ENCODE peak calls at places on chromosomes 2 and 18, in seven cellular contexts. K is astrocyte; I is CD8-positive, alpha-beta T cell; F is spleen; P is stomach; J is upper lobe of right lung; O is kidney. Y is an unnamed sample. For H3K4me1, the result is how much of the 10 kb centered on the place peaks cover.

GRCh38 chr2:26172189-26172865 is 561 bp upstream of the GAREM2 start:
- DNase-seq in F (no peak), I (no peak), K (no peak), O (no peak), J (no peak), P (no peak), Y (no peak)

GRCh38 chr2:97693476-97693875 is 19.9 kb upstream of the ZAP70 start:
- DNase-seq in O (no peak), P (no peak), I (peak), J (no peak), F (no peak), K (no peak), Y (no peak)

GRCh38 chr2:238720232-238720672 is 127.6 kb upstream of the TWIST2 start:
- DNase-seq in O (peak), J (peak), K (no peak), P (peak), F (no peak), I (no peak), Y (no peak)

GRCh38 chr18:13258792-13259385 is 40.3 kb downstream of the LDLRAD4 start:
- DNase-seq in P (no peak), J (peak), I (no peak), O (no peak), K (no peak), F (no peak), Y (no peak)

GRCh38 chr2:109702250-109702985 is 88.3 kb downstream of the SOWAHC start:
- DNase-seq in O (no peak), P (no peak), F (no peak), J (no peak), I (no peak), K (peak), Y (no peak)

GRCh38 chr2:168594778-168595177 is 138.7 kb downstream of the CERS6 start:
- DNase-seq in K (no peak), P (no peak), J (no peak), O (no peak), F (no peak), I (no peak), Y (no peak)

GRCh38 chr2:239105234-239105633 is 257.3 kb downstream of the TWIST2 start:
- DNase-seq in F (no peak), J (no peak), I (no peak), P (no peak), O (no peak), K (no peak), Y (no peak)

GRCh38 chr2:56127773-56128170 is 56.0 kb upstream of the CCDC85A start:
- DNase-seq in K (no peak), F (no peak), I (no peak), P (no peak), J (no peak), O (no peak), Y (no peak)

GRCh38 chr18:24695168-24695567 is 234.7 kb downstream of the HRH4 start:
- DNase-seq in O (no peak), K (no peak), F (no peak), I (no peak), P (no peak), J (no peak), Y (no peak)

GRCh38 chr2:54176577-54176976 is 61.2 kb downstream of the ACYP2 start:
- DNase-seq in J (peak), P (no peak), I (no peak), O (no peak), K (peak), F (no peak), Y (no peak)

GRCh38 chr2:215833531-215834162 is 179.7 kb downstream of the MREG start:
- DNase-seq in F (no peak), O (no peak), K (peak), I (no peak), P (no peak), J (no peak), Y (no peak)

DNA sequence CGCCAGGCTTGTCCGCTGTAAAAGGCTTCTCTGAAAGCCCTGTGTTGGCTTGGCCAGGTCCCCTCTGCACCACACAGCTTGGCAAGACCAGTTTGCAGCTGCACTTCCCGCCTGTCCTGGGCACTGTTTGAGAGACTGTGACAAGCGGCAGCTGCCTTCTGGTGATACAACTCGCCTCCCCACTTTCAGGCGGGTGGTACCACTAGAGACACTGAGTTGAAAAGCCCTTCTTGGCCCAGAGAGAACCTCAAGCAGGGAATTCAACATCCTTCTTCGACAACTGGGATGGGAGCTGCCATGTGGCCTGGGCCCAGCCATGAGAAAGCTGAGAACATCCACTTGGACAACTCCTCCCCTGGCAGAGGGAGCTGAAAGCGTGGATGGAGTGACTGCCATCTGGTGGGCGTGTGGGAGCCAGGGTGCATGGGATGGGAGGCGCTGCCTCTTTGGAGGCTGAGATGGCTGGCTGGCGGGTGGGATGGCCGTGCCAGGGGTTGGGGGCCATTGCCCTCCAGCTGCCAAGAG is 125.5 kb upstream of the REV1 start:
- DNase-seq in P (no peak), O (no peak), F (no peak), K (no peak), J (no peak), I (no peak), Y (no peak)
- TF ChIP-seq CTCF in P (no peak), O (no peak), F (no peak), K (no peak), J (no peak), I (no peak), Y (no peak)

DNA sequence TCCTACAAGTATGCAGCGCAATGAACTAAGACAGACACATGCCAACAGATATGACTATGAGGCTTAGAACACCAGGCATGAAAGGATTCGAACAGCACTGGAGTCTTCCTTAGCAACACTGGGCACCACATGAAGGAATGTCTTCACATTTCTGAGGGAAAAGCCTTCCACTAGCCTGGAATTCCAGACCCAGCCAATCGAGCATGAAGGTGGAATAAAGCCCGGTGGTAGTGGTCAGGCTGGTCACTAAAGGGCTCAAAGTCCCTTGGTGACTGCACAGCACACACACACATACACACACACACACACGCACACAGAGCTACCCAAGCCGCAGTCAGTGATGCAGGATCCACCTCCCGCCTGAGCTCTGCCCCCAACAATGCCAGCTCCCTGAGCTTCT is 19.7 kb upstream of the SFXN5 start:
- DNase-seq in F (no peak), P (no peak), O (peak), K (peak), I (no peak), J (no peak), Y (no peak)
- H3K4me1 ChIP-seq in F (under half), P (half or more), O (half or more), K (under half), I (under half), J (under half), Y (half or more)

GRCh38 chr2:10795508-10796046 is 17.0 kb downstream of the PDIA6 start:
- DNase-seq in J (no peak), F (no peak), I (no peak), P (no peak), O (no peak), K (no peak), Y (no peak)

GRCh38 chr2:10796703-10797102 is 15.9 kb downstream of the PDIA6 start:
- DNase-seq in P (no peak), O (no peak), J (no peak), F (no peak), K (no peak), I (no peak), Y (no peak)

GRCh38 chr2:10794891-10795290 is 17.7 kb downstream of the PDIA6 start:
- DNase-seq in O (no peak), P (no peak), F (no peak), J (no peak), K (no peak), I (no peak), Y (no peak)

GRCh38 chr2:10800163-10800562 is 12.4 kb downstream of the PDIA6 start:
- DNase-seq in J (no peak), K (no peak), O (no peak), I (no peak), F (no peak), P (no peak), Y (no peak)

DNA sequence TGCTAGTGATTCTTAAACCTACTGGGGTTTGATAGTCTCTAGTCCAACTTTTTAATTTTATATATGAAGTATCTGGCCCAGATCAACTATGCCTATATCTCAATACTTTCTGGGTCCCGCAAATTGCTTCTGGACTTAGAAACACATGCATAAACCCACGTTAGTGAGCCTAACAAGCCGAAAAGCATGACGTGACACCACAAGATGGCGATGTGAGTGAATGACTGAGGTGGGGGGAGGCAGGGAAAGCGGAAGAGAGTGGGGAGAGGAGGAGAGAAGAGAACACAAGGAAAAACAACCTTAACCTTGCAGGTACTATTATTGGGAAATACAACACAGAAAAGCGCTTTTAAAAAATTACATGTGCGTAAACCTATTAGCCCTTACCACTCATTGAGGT is 13.8 kb downstream of the PDIA6 start:
- DNase-seq in K (no peak), F (no peak), P (no peak), O (no peak), I (no peak), J (no peak), Y (no peak)
- TF ChIP-seq CTCF in K (no peak), F (no peak), P (no peak), O (no peak), I (no peak), J (no peak), Y (no peak)

DNA sequence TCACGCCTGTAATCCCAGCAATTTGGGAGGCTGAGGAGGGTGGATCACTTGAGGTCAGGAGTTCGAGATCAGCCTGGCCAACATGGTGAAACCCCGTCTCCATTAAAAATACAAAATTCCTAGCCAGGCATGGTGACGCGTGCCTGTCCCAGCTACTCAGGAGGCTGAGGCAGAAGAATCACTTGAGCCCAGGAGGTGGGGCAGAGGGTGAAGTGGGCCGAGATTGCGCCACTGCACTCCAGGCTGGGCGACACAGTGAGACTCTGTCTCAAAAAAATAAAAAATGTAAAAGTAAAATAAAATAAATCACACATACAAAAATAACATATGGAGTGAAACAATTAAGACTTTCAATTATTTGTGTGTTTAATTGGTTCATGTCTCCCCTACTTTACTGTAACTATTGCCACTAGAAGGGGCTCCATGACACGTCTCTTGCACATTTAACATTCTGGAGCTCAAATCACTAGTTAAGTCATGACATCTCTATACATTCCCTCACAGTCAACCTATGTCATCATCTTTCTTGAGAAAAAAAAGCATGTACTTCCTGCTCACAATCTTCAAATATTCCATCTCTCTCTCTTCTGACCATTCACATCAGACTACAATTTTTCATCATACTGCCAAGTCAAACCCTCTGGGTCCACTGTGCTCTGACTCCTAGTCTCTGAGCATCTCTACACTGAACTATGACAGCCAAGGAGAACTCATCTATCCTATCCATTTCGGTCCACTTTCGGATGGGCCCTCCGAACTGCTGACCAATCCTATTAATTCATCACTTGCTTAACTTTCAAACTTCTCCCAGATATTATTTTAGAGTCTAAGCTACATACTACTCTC is 6.7 kb downstream of the GFPT1 start:
- DNase-seq in I (no peak), K (no peak), O (no peak), J (peak), F (no peak), P (no peak), Y (no peak)
- H3K4me1 ChIP-seq in I (under half), K (under half), O (under half), J (under half), F (under half), P (half or more), Y (half or more)

GRCh38 chr2:40276076-40276475 is 175.8 kb downstream of the SLC8A1 start:
- DNase-seq in F (no peak), O (no peak), I (no peak), P (no peak), J (no peak), K (no peak), Y (no peak)

GRCh38 chr2:40271066-40271465 is 180.8 kb downstream of the SLC8A1 start:
- DNase-seq in P (no peak), O (no peak), F (no peak), I (no peak), K (no peak), J (no peak), Y (no peak)

GRCh38 chr2:40274284-40274683 is 177.6 kb downstream of the SLC8A1 start:
- DNase-seq in O (no peak), J (no peak), P (no peak), K (no peak), F (no peak), I (no peak), Y (no peak)

GRCh38 chr2:40279001-40279400 is 172.9 kb downstream of the SLC8A1 start:
- DNase-seq in J (no peak), O (no peak), I (no peak), K (no peak), F (no peak), P (no peak), Y (no peak)

DNA sequence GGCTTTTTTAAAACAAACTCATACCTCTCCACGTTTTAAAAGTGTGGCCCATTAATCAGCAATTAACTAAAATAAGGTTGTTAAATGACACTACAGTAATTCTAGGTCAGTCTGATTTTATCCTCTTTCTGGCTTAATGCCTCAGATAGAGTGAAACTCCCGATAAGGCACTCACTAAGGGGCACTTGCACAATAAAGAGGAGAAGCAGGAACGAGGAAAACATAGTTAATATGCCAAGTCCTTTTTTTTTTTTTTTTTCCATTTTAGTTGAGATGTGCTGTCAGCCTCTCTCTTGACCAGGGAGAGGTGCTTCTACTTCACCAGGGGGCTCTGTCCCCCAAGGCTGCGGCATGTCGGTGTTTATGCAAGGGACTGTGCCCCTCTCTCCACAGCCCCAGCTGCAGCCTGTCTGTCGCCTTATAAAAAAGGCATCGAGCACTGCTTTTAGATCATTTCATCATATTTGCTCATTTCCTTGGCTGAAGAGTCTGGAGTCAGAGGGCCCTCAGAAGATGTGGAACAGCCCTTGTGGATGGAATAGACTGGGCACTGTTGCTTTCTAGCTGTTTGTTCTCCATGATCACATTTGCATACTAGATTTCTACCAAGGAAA is 178.2 kb downstream of the SLC8A1 start:
- DNase-seq in K (no peak), I (no peak), O (peak), P (no peak), F (no peak), J (no peak), Y (no peak)
- TF ChIP-seq CTCF in K (no peak), I (no peak), O (no peak), P (no peak), F (no peak), J (no peak), Y (no peak)

DNA sequence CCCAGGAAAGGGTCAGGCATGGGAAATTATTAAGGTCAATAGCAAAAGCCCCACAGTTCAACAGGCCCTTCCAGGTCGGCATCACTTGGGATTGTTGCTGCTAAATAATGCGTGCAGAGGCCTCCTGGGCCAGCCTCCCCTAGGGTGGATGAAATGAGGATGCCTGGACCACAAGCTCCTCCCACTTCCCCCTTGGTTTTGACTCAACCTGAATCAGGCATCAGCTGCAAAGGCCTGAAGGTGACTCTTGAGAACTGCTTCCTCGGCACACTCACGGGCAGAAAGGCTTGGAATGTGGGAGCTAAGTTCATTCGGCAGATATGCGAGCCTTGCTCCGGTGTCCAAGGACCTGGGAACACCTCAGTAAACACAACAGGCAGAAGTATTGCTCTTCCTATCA is 69.3 kb downstream of the MBP start:
- DNase-seq in J (no peak), K (peak), P (peak), F (peak), O (no peak), I (peak), Y (no peak)
- H3K4me1 ChIP-seq in J (half or more), K (half or more), P (half or more), F (half or more), O (under half), I (half or more), Y (under half)

GRCh38 chr2:146992057-146992456 is 852.8 kb upstream of the ACVR2A start:
- DNase-seq in J (no peak), F (no peak), P (no peak), O (no peak), I (no peak), K (peak), Y (no peak)
- TF ChIP-seq CTCF in J (no peak), F (no peak), P (no peak), O (no peak), I (no peak), K (no peak), Y (no peak)

GRCh38 chr2:85584354-85584856 is at the start of gene VAMP5:
- DNase-seq in J (no peak), P (peak), K (no peak), F (peak), I (peak), O (peak), Y (no peak)
- H3K4me1 ChIP-seq in J (half or more), P (half or more), K (under half), F (half or more), I (under half), O (under half), Y (half or more)